ENCODE peak calls at places on chromosomes 6 and 20, in nine cellular contexts. F, M, K, U, B, S, Y, N and V are unnamed samples.

GRCh38 chr6:24933868-24934401 is 1.8 kb downstream of the RIPOR2 start:
- DNase-seq in F (no peak), M (peak), K (peak), U (no peak), B (peak), S (no peak), Y (peak), N (no peak), V (peak)

GRCh38 chr6:28172006-28172405 is 30.3 kb downstream of the ZKSCAN8 start:
- DNase-seq in F (no peak), M (no peak), K (no peak), U (no peak), B (no peak), S (no peak), Y (no peak), N (no peak), V (no peak)

GRCh38 chr6:154606457-154606856 is 96.0 kb upstream of the CNKSR3 start:
- DNase-seq in F (no peak), M (no peak), K (no peak), U (no peak), B (no peak), S (peak), Y (peak), N (peak), V (peak)

GRCh38 chr20:5890773-5891441 is 59.4 kb downstream of the TRMT6 start:
- DNase-seq in F (peak), M (no peak), K (no peak), U (no peak), B (no peak), S (no peak), Y (no peak), N (no peak), V (no peak)

GRCh38 chr20:60034231-60035110 is 76.2 kb downstream of the CDH26 start:
- DNase-seq in F (no peak), M (no peak), K (no peak), U (no peak), B (no peak), S (no peak), Y (no peak), N (no peak), V (no peak)

GRCh38 chr6:37036146-37036545 is 30.7 kb downstream of the FGD2 start:
- DNase-seq in F (no peak), M (no peak), K (no peak), U (no peak), B (no peak), S (no peak), Y (no peak), N (no peak), V (no peak)

GRCh38 chr6:158849899-158850806 is 31.0 kb upstream of the EZR start:
- DNase-seq in F (peak), M (peak), K (peak), U (peak), B (peak), S (no peak), Y (peak), N (peak), V (peak)

GRCh38 chr6:16163066-16163465 is 34.2 kb downstream of the MYLIP start:
- DNase-seq in F (no peak), M (no peak), K (peak), U (no peak), B (no peak), S (no peak), Y (no peak), N (no peak), V (no peak)

GRCh38 chr6:161362266-161362665 is 88.4 kb upstream of the AGPAT4 start:
- DNase-seq in F (no peak), M (no peak), K (no peak), U (no peak), B (no peak), S (no peak), Y (no peak), N (no peak), V (no peak)

GRCh38 chr6:11585426-11586016 is 48.0 kb downstream of the TMEM170B start:
- DNase-seq in F (peak), M (peak), K (peak), U (peak), B (peak), S (no peak), Y (peak), N (no peak), V (no peak)

GRCh38 chr20:5991623-5992441 is 41.4 kb downstream of the MCM8 start:
- DNase-seq in F (no peak), M (peak), K (peak), U (no peak), B (no peak), S (no peak), Y (peak), N (no peak), V (no peak)

GRCh38 chr6:134238960-134239795 is 78.7 kb downstream of the SGK1 start:
- DNase-seq in F (no peak), M (no peak), K (peak), U (no peak), B (no peak), S (no peak), Y (peak), N (no peak), V (no peak)

GRCh38 chr6:14463110-14463509 is 345.5 kb downstream of the CD83 start:
- DNase-seq in F (no peak), M (no peak), K (no peak), U (no peak), B (no peak), S (no peak), Y (no peak), N (no peak), V (no peak)

GRCh38 chr6:157885211-157885788 is 62.3 kb downstream of the SNX9 start:
- DNase-seq in F (no peak), M (no peak), K (no peak), U (no peak), B (no peak), S (no peak), Y (no peak), N (peak), V (peak)

GRCh38 chr6:124961784-124962611 is at the start of gene RNF217:
- DNase-seq in F (peak), M (peak), K (peak), U (no peak), B (peak), S (peak), Y (peak), N (peak), V (no peak)

GRCh38 chr6:152435816-152436215 is 201.3 kb downstream of the SYNE1 start:
- DNase-seq in F (no peak), M (no peak), K (no peak), U (no peak), B (no peak), S (no peak), Y (no peak), N (no peak), V (no peak)

GRCh38 chr6:97947841-97948240 is 664.8 kb upstream of the MMS22L start:
- DNase-seq in F (peak), M (peak), K (peak), U (no peak), B (peak), S (no peak), Y (peak), N (no peak), V (no peak)

GRCh38 chr6:40586800-40587201 is 363 bp downstream of the LRFN2 start:
- DNase-seq in F (no peak), M (no peak), K (peak), U (no peak), B (peak), S (no peak), Y (no peak), N (peak), V (peak)

GRCh38 chr6:128438311-128438916 is 82.0 kb downstream of the PTPRK start:
- DNase-seq in F (peak), M (no peak), K (peak), U (no peak), B (peak), S (no peak), Y (peak), N (no peak), V (no peak)

GRCh38 chr6:25963426-25964123 is 973 bp downstream of the TRIM38 start:
- DNase-seq in F (peak), M (no peak), K (no peak), U (no peak), B (peak), S (no peak), Y (peak), N (no peak), V (no peak)

GRCh38 chr6:159302196-159302595 is 133.0 kb downstream of the FNDC1 start:
- DNase-seq in F (no peak), M (no peak), K (no peak), U (no peak), B (no peak), S (no peak), Y (no peak), N (no peak), V (no peak)

GRCh38 chr6:159193923-159194322 is 24.7 kb downstream of the FNDC1 start:
- DNase-seq in F (no peak), M (no peak), K (no peak), U (no peak), B (no peak), S (no peak), Y (peak), N (no peak), V (no peak)

GRCh38 chr6:74851598-74851997 is 354.3 kb downstream of the COL12A1 start:
- DNase-seq in F (no peak), M (no peak), K (no peak), U (no peak), B (no peak), S (no peak), Y (peak), N (no peak), V (no peak)